ENCODE peak calls at places on chromosomes 13 and 19, in seven cellular contexts. W, P, V, O, L, J and X are unnamed samples.

GRCh38 chr13:26551255-26551654 is 6.2 kb upstream of the WASF3 start:
- DNase-seq in J (no peak), L (no peak), O (no peak), V (no peak), W (no peak), P (peak; percentile 34), X (no peak)

GRCh38 chr19:41427647-41428480 is 690 bp upstream of the B3GNT8 start:
- DNase-seq in W (peak; percentile 23), V (peak; percentile 22), J (no peak), L (no peak), P (peak; percentile 60), O (peak; percentile 33), X (peak; percentile 49)

GRCh38 chr19:7469654-7470285 is 19.1 kb downstream of the PEX11G start:
- DNase-seq in W (no peak), O (no peak), J (no peak), L (no peak), P (no peak), V (no peak), X (no peak)

GRCh38 chr19:46495789-46496099 is at the start of gene PNMA8B:
- DNase-seq in O (no peak), W (peak; percentile 17), J (no peak), P (peak; percentile 35), L (peak; percentile 7), V (peak; percentile 35), X (no peak)

GRCh38 chr13:25977216-25977615 is 74.6 kb downstream of the SHISA2 start:
- DNase-seq in W (no peak), P (no peak), J (no peak), L (no peak), O (no peak), V (no peak), X (no peak)

GRCh38 chr13:99922631-99923404 is 48.7 kb downstream of the ZIC5 start:
- DNase-seq in L (no peak), W (no peak), O (no peak), P (no peak), J (no peak), V (no peak), X (no peak)

GRCh38 chr19:6271721-6272410 is 7.9 kb downstream of the MLLT1 start:
- DNase-seq in L (no peak), O (peak; percentile 87), W (no peak), J (no peak), V (peak; percentile 97), P (peak; percentile 89), X (no peak)

GRCh38 chr13:113840541-113841354 is 23.1 kb downstream of the GAS6 start:
- DNase-seq in W (no peak), O (no peak), P (no peak), L (no peak), J (no peak), V (no peak), X (no peak)

GRCh38 chr13:43132911-43133310 is 109.5 kb downstream of the DNAJC15 start:
- DNase-seq in L (no peak), P (no peak), V (no peak), O (no peak), J (no peak), W (no peak), X (no peak)

GRCh38 chr19:21109116-21109515 is 27.1 kb downstream of the ZNF714 start:
- DNase-seq in V (peak; percentile 5), L (no peak), O (peak; percentile 40), P (peak; percentile 67), J (no peak), W (no peak), X (no peak)